ENCODE peak calls at places on chromosomes 1 and 21, in seven cellular contexts. V is osteoblast; A is aorta; I is stomach; S is bronchial epithelial cell; J is effector memory CD4-positive, alpha-beta T cell; Z is psoas muscle. Q is an unnamed sample.

GRCh38 chr1:30451532-30452125 is 271.8 kb downstream of the MATN1 start:
- DNase-seq in V (no peak), A (peak), I (no peak), S (no peak), J (no peak), Z (no peak), Q (no peak)

GRCh38 chr1:26705788-26706237 is 10.0 kb downstream of the ARID1A start:
- DNase-seq in V (peak), A (no peak), I (no peak), S (peak), J (no peak), Z (no peak), Q (peak)

GRCh38 chr1:230781596-230781995 is 34.4 kb downstream of the CAPN9 start:
- DNase-seq in V (no peak), A (no peak), I (no peak), S (peak), J (no peak), Z (no peak), Q (no peak)

GRCh38 chr21:41641821-41642368 is 125.0 kb downstream of the RIPK4 start:
- DNase-seq in V (peak), A (peak), I (no peak), S (peak), J (no peak), Z (peak), Q (no peak)

GRCh38 chr1:197341626-197342025 is 73.6 kb downstream of the CRB1 start:
- DNase-seq in V (no peak), A (no peak), I (no peak), S (no peak), J (no peak), Z (no peak), Q (no peak)

GRCh38 chr1:41418868-41419583 is 57.8 kb downstream of the FOXO6 start:
- DNase-seq in V (peak), A (peak), I (peak), S (peak), J (no peak), Z (peak), Q (no peak)

GRCh38 chr1:56034847-56035483 is 544.4 kb downstream of the PLPP3 start:
- DNase-seq in V (peak), A (no peak), I (no peak), S (no peak), J (no peak), Z (no peak), Q (no peak)

GRCh38 chr1:179229214-179230140 is at the start of gene ABL2:
- DNase-seq in V (peak), A (peak), I (peak), S (no peak), J (peak), Z (peak), Q (peak)

GRCh38 chr1:27967884-27968466 is 8.2 kb downstream of the XKR8 start:
- DNase-seq in V (no peak), A (no peak), I (no peak), S (no peak), J (no peak), Z (no peak), Q (no peak)

GRCh38 chr1:226512076-226512728 is 36.4 kb upstream of the STUM start:
- DNase-seq in V (peak), A (no peak), I (peak), S (peak), J (no peak), Z (no peak), Q (no peak)

GRCh38 chr21:15003463-15004135 is 61.2 kb downstream of the NRIP1 start:
- DNase-seq in V (no peak), A (no peak), I (no peak), S (no peak), J (no peak), Z (peak), Q (no peak)

GRCh38 chr1:107889524-107889923 is 75.5 kb downstream of the VAV3 start:
- DNase-seq in V (no peak), A (no peak), I (no peak), S (no peak), J (no peak), Z (no peak), Q (no peak)

GRCh38 chr1:39109653-39110052 is 83.5 kb downstream of the NDUFS5 start:
- DNase-seq in V (no peak), A (no peak), I (no peak), S (no peak), J (no peak), Z (no peak), Q (no peak)

GRCh38 chr1:189637041-189637440 is 840.6 kb downstream of the BRINP3 start:
- DNase-seq in V (no peak), A (no peak), I (no peak), S (peak), J (no peak), Z (no peak), Q (no peak)

GRCh38 chr1:201021333-201022177 is 2.0 kb downstream of the KIF21B start:
- DNase-seq in V (peak), A (peak), I (no peak), S (no peak), J (no peak), Z (no peak), Q (no peak)

GRCh38 chr21:29521872-29522271 is 223.2 kb downstream of the BACH1 start:
- DNase-seq in V (no peak), A (no peak), I (no peak), S (no peak), J (no peak), Z (no peak), Q (no peak)

GRCh38 chr1:222865718-222866117 is 50.9 kb downstream of the DISP1 start:
- DNase-seq in V (no peak), A (no peak), I (no peak), S (no peak), J (no peak), Z (no peak), Q (no peak)

GRCh38 chr1:226201029-226201593 is 14.6 kb upstream of the ACBD3 start:
- DNase-seq in V (no peak), A (no peak), I (no peak), S (no peak), J (no peak), Z (no peak), Q (no peak)

GRCh38 chr1:54475357-54476230 is 69.4 kb upstream of the SSBP3 start:
- DNase-seq in V (peak), A (no peak), I (no peak), S (no peak), J (peak), Z (peak), Q (no peak)

GRCh38 chr1:175150596-175151319 is 41.8 kb downstream of the KIAA0040 start:
- DNase-seq in V (peak), A (no peak), I (no peak), S (peak), J (no peak), Z (no peak), Q (no peak)

GRCh38 chr21:16419188-16419874 is 689.5 kb downstream of the USP25 start:
- DNase-seq in V (peak), A (peak), I (peak), S (peak), J (no peak), Z (peak), Q (peak)

GRCh38 chr1:246907472-246907871 is 24.3 kb downstream of the AHCTF1 start:
- DNase-seq in V (no peak), A (no peak), I (no peak), S (peak), J (no peak), Z (no peak), Q (no peak)

GRCh38 chr1:194889310-194889709 is 1702.9 kb upstream of the B3GALT2 start:
- DNase-seq in V (no peak), A (no peak), I (no peak), S (no peak), J (no peak), Z (peak), Q (no peak)

GRCh38 chr1:56285554-56286402 is 293.6 kb downstream of the PLPP3 start:
- DNase-seq in V (no peak), A (no peak), I (no peak), S (no peak), J (no peak), Z (no peak), Q (no peak)

GRCh38 chr1:37765937-37766664 is 1.2 kb upstream of the EPHA10 start:
- DNase-seq in V (no peak), A (no peak), I (no peak), S (no peak), J (no peak), Z (no peak), Q (no peak)
- H3K4me3 ChIP-seq in V (no peak), A (no peak), I (peak), S (no peak), J (no peak), Z (no peak), Q (no peak)

GRCh38 chr1:216721878-216722277 is 1.4 kb downstream of the ESRRG start:
- DNase-seq in V (no peak), A (no peak), I (no peak), S (no peak), J (no peak), Z (no peak), Q (no peak)
- H3K4me3 ChIP-seq in V (no peak), A (no peak), I (peak), S (no peak), J (no peak), Z (peak), Q (no peak)

DNA sequence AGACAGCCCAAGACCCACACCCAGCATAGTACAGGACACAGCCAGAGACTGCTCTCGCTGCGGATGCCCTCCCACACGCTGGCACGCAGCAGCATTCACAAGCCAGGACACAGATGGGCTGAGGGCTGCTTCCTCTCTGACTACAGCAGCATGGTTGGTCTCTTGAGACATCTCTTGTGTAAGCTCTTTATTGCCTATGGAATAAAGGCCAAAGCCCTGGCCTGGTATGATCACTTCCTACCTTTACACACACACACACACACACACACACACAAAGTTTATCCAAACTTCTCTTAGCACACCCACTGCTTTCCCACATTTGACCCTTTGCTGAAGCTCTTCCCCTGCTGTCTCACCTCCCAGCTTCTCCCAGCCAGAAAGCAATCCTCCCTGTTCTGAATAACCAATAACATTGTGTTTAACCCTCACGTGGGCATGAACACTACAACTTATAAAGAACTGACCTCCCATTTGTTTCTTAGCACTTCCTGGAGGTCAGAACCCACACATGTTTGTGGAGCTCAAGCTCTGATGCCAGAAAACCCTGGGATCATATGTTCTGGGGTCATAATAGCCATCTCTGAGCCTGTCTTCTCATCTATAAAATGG is 1.2 kb upstream of the LUZP1 start:
- DNase-seq in V (peak), A (peak), I (no peak), S (peak), J (no peak), Z (peak), Q (no peak)
- H3K4me3 ChIP-seq in V (peak), A (no peak), I (no peak), S (no peak), J (no peak), Z (no peak), Q (no peak)

GRCh38 chr1:23421752-23422312 is 2.7 kb downstream of the TCEA3 start:
- DNase-seq in V (peak), A (no peak), I (no peak), S (no peak), J (no peak), Z (no peak), Q (no peak)
- H3K4me3 ChIP-seq in V (peak), A (no peak), I (peak), S (no peak), J (no peak), Z (peak), Q (no peak)

GRCh38 chr1:215472723-215473122 is 94.4 kb upstream of the KCTD3 start:
- DNase-seq in V (no peak), A (no peak), I (no peak), S (no peak), J (no peak), Z (no peak), Q (no peak)

GRCh38 chr1:215476541-215476940 is 90.6 kb upstream of the KCTD3 start:
- DNase-seq in V (no peak), A (no peak), I (no peak), S (peak), J (no peak), Z (no peak), Q (no peak)

GRCh38 chr1:215475719-215476525 is 91.2 kb upstream of the KCTD3 start:
- DNase-seq in V (peak), A (no peak), I (no peak), S (peak), J (no peak), Z (no peak), Q (no peak)

GRCh38 chr1:215473943-215474342 is 93.2 kb upstream of the KCTD3 start:
- DNase-seq in V (no peak), A (no peak), I (no peak), S (no peak), J (no peak), Z (no peak), Q (no peak)

GRCh38 chr1:215474940-215475339 is 92.2 kb upstream of the KCTD3 start:
- DNase-seq in V (no peak), A (no peak), I (no peak), S (no peak), J (no peak), Z (no peak), Q (no peak)
- H3K4me3 ChIP-seq in V (no peak), A (no peak), I (no peak), S (no peak), J (no peak), Z (no peak), Q (no peak)

GRCh38 chr1:219669556-219669955 is 56.7 kb upstream of the ZC3H11B start:
- DNase-seq in V (no peak), A (no peak), I (no peak), S (no peak), J (no peak), Z (no peak), Q (no peak)
- H3K4me3 ChIP-seq in V (no peak), A (no peak), I (no peak), S (no peak), J (no peak), Z (no peak), Q (no peak)

GRCh38 chr1:23576338-23577055 is 17.2 kb upstream of the ID3 start:
- DNase-seq in V (no peak), A (no peak), I (no peak), S (no peak), J (no peak), Z (no peak), Q (no peak)
- H3K4me3 ChIP-seq in V (peak), A (peak), I (no peak), S (no peak), J (no peak), Z (peak), Q (no peak)

GRCh38 chr1:181504294-181505115 is 21.2 kb downstream of the CACNA1E start:
- DNase-seq in V (peak), A (no peak), I (no peak), S (no peak), J (no peak), Z (no peak), Q (no peak)
- H3K4me3 ChIP-seq in V (no peak), A (no peak), I (no peak), S (no peak), J (no peak), Z (no peak), Q (no peak)

Q was measured in LNCaP clone FGC.